ENCODE peak calls at places on chromosomes 1 and 21, in four cellular contexts. P, Q, Y and K are unnamed samples.

GRCh38 chr1:40859017-40859416 is 3.1 kb downstream of the CITED4 start:
- DNase-seq in P (no peak), Q (no peak), Y (no peak), K (no peak)

GRCh38 chr1:237685553-237685952 is 205.2 kb downstream of the ZP4 start:
- DNase-seq in P (no peak), Q (no peak), Y (no peak), K (no peak)

GRCh38 chr1:14362331-14362730 is 236.2 kb upstream of the KAZN start:
- DNase-seq in P (no peak), Q (no peak), Y (no peak), K (no peak)

GRCh38 chr21:19565587-19565986 is 1162.0 kb upstream of the TMPRSS15 start:
- DNase-seq in P (no peak), Q (no peak), Y (no peak), K (no peak)

GRCh38 chr1:208254376-208254775 is 10.2 kb upstream of the PLXNA2 start:
- DNase-seq in P (no peak), Q (no peak), Y (no peak), K (no peak)

GRCh38 chr1:6637770-6638169 is 13.1 kb downstream of the THAP3 start:
- DNase-seq in P (no peak), Q (no peak), Y (no peak), K (no peak)

GRCh38 chr1:221782461-221782860 is 40.6 kb upstream of the DUSP10 start:
- DNase-seq in P (no peak), Q (no peak), Y (no peak), K (no peak)

GRCh38 chr1:39387452-39387851 is 104.0 kb upstream of the BMP8A start:
- DNase-seq in P (peak), Q (peak), Y (peak), K (no peak)

GRCh38 chr1:230222678-230223077 is 155.6 kb downstream of the GALNT2 start:
- DNase-seq in P (no peak), Q (no peak), Y (peak), K (no peak)

GRCh38 chr1:22595108-22595507 is 31.8 kb downstream of the EPHA8 start:
- DNase-seq in P (no peak), Q (no peak), Y (no peak), K (no peak)

GRCh38 chr1:58814251-58815068 is 30.6 kb upstream of the JUN start:
- DNase-seq in P (peak), Q (no peak), Y (peak), K (peak)

GRCh38 chr1:162003825-162004205 is 19.9 kb downstream of the OLFML2B start:
- DNase-seq in P (no peak), Q (no peak), Y (no peak), K (no peak)

GRCh38 chr21:36188081-36188681 is 31.6 kb downstream of the DOP1B start:
- DNase-seq in P (no peak), Q (peak), Y (no peak), K (no peak)

DNA sequence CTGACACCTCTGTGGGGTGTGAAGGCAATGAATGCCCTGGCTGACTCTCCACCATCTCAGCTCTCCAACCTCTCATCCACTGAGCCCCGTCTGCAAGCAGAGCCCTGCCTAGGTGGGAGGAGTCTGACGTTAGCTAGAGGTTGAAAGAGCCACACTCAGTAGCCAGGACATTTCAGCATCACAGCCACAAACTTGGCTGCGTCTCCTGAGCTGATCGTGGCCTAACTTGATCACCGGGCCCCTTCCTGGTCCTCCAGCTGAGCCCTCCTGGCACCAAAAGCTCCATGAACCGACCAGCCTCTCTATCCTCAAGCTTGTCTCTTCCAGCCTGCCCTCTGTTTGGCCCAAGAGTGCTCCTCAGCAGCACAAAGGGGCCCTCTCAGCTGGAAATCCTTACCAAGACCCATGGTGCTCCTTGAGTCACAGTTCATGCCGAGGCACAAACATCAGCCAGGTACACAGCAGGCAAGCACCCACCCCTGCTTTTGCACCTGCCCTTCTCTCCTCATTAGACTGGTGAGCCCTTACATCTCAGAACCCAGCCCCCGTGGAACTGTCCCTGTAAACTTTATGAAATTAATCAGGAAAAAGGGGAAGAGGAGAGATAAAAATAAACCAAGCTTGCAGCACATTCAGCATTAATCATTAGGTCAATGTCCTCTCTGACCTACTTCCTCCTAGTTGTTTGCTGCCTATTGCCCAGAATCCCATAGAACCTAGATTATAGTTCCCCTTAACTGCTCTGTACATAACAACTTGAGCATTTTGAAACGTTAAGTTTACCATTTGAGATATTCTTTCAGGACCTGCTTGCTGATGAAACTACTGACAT is 738.6 kb downstream of the MATN1 start:
- DNase-seq in P (no peak), Q (no peak), Y (no peak), K (no peak)
- TF ChIP-seq ELF4 in P (no peak), Q (no peak), Y (no peak), K (no peak)

GRCh38 chr1:12031039-12031980 is 12.0 kb downstream of the MIIP start:
- DNase-seq in P (peak), Q (no peak), Y (peak), K (peak)
- TF ChIP-seq ELF4 in P (no peak), Q (no peak), Y (no peak), K (no peak)

DNA sequence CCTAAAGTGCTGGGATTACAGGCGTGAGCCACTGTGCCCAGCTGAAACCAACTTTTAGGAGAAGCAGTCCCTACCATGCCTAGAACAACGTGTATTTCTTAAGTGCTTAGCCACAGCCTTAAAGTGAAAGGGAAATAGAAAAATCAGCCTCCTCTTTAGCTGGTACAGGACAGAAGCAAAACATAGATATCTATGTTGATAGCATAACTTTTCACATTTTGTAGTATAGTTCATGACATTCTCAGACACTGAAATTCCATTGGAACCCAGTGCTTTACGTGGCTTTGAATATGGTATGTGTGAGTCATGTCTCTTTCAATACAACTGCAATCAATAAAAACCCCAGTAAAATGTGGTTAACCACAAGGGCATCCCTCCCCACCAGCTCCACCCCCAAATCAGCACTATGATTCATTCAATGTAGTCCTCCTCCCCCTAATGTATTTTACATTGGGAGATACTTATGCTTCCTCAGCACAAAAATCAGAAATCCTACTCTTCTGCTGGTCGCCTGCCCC is 32.1 kb downstream of the TGFB2 start:
- DNase-seq in P (peak), Q (peak), Y (no peak), K (no peak)
- TF ChIP-seq ELF4 in P (no peak), Q (no peak), Y (no peak), K (no peak)

DNA sequence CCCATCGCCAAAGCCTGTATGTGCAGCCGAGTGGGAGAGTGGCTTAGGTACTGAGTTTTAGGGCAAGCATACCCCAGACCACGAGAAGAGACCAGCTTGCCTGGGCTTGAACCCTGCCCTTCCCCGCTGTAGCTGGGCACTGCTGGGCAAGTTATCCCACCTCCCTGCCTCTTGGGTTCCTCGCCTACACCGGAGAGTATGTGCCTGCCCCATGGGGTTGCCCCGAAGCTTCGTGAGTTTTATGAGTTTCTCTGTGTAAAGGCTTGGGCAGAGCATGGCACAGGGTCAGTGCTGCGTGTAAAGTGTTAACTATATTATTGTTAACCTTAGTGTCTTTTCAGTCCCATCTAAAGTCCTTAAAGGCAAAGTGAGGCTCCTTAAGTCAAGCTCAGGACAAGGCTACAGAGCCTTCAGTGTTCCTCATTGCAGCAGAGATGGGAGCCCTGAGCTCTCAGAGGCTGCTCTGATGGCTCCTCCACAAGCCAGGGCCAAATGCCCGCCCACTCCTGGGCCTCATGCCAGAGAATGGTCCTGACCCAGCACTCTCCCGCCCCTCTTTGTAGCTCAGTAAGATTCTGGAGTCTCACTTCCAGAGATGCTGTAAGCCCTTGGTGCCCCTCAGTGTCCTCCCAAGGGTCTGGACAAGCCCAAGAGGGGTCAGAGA is 37.0 kb upstream of the KCNA10 start:
- DNase-seq in P (no peak), Q (no peak), Y (no peak), K (no peak)
- TF ChIP-seq ELF4 in P (no peak), Q (no peak), Y (no peak), K (no peak)

DNA sequence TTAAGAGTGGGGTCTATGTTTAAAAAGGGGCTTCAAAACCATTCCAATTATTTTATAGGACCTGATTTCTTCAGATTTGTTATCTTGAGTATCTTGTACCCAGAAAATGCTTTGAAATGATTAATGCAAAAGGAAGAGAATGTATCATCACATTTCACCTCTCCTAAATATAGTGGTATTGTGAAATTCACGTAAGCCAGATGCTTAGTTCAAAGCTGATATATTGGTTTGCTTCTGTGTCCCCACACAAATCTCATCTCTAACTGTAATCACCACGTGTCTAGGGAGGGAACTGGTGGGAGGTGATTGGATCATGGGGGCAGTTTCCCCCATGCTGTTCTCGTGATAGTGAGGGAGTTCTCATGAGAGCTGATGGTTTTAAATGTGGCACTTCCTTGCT is 8.5 kb downstream of the SOAT1 start:
- DNase-seq in P (no peak), Q (no peak), Y (no peak), K (no peak)
- TF ChIP-seq ELF4 in P (no peak), Q (no peak), Y (no peak), K (no peak)

DNA sequence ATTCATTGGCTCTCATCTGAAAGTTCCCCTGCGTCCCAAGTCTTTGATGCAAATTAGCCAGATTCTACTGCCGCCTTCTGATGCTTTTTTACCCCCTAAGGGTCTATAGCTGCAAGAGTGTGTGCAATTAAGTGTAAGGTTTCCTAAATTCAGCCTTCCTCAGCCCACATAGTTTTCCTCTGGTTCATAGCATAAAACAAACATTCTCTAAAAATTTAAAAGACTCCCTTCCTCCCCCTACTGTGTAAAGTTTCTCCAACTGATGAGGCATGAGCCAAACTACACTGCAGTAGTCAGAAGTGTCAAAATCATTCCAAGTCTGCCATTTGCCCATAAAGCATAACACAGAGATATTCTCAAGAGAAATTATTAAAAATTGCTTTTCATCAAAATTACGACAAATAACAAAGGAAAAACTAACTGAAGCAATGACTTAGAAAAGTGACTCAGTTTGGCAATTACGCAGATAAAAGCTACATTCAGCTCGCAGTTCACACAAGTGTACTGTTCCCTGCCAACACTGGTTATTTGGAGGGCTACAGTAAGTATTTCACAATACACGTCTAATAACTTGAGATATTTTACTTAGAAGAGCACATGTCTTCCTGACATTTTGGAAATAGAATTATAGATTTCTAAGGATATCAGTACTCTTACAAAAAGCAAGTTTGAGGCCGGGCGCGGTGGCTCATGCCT is 15.4 kb downstream of the KCNH1 start:
- DNase-seq in P (no peak), Q (no peak), Y (no peak), K (no peak)
- TF ChIP-seq ELF4 in P (no peak), Q (no peak), Y (no peak), K (no peak)

GRCh38 chr1:160773088-160773487 is 22.9 kb upstream of the LY9 start:
- DNase-seq in P (no peak), Q (no peak), Y (no peak), K (no peak)

GRCh38 chr1:160768295-160768657 is 27.7 kb upstream of the LY9 start:
- DNase-seq in P (no peak), Q (peak), Y (peak), K (peak)

GRCh38 chr1:160761886-160762285 is 22.8 kb downstream of the SLAMF7 start:
- DNase-seq in P (no peak), Q (no peak), Y (no peak), K (no peak)

GRCh38 chr1:160763993-160764392 is 24.9 kb downstream of the SLAMF7 start:
- DNase-seq in P (no peak), Q (no peak), Y (no peak), K (no peak)

DNA sequence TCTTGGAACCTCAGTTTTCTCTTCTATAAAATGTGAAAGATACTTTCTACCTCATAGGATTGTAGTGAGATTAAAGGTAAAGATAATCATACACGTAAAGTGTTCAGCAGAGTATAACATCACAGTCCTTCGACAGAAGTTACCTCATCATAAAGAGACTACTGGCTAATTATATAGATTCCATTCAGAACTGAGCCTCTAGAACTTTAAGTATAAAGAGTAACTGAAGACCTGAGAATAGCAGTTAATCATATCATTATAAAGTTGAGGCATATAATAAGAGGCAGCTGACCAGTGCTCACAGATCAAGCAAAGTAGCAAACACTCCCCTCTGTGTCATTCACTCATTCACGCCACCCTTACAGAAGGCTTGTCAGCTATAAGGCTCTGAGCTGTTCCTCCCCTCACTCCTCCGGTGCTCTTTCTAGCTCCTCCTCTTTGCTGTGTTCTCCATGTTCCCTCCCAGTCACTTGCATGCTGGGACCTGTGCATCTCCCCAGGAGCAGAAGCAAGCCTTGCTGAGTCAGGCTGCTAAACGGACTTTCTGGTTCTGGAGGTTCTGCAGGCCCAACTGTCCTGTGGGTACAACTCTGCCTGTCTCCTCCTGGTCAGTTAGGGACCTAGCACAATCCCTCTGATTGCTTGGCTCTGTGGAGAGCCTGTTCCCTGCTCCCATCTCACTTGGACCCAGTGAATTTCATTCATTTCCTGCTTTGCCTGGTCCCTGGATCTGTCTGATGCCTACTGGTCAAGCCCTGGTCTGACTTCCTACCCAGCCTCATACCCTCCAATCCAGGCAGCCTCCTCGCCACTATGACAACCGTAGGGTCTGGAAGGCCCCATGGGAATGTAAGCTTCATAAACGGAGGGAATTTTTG is 28.3 kb upstream of the LY9 start:
- DNase-seq in P (no peak), Q (no peak), Y (no peak), K (no peak)
- TF ChIP-seq ELF4 in P (no peak), Q (no peak), Y (no peak), K (no peak)

GRCh38 chr1:244368279-244368678 is 83.4 kb downstream of the ADSS2 start:
- DNase-seq in P (no peak), Q (no peak), Y (no peak), K (no peak)
- TF ChIP-seq ELF4 in P (no peak), Q (no peak), Y (no peak), K (no peak)

GRCh38 chr1:148362141-148362929 is 120.8 kb downstream of the PPIAL4G start:
- DNase-seq in P (no peak), Q (no peak), Y (no peak), K (peak)
- TF ChIP-seq ELF4 in P (no peak), Q (no peak), Y (no peak), K (no peak)